ENCODE peak calls at places on chromosomes 6 and 20, in ten cellular contexts. I is HCT116, H is DND-41, L is mesendoderm, V is mucosa of descending colon, T is sigmoid colon, B is ovary, Q is tibial nerve, D is lower lobe of right lung, N is GM12878. U is an unnamed sample.

GRCh38 chr6:119100115-119100514 is 21.7 kb upstream of the FAM184A start:
- DNase-seq in I (no peak), H (no peak), L (no peak), V (no peak), T (no peak), B (no peak), Q (no peak), D (no peak), N (no peak), U (peak; percentile 65)

GRCh38 chr6:1545654-1546053 is 64.1 kb upstream of the FOXC1 start:
- DNase-seq in I (no peak), H (no peak), L (no peak), V (no peak), T (no peak), B (no peak), Q (no peak), D (no peak), N (no peak), U (no peak)

GRCh38 chr6:166236586-166236985 is 68.9 kb upstream of the TBXT start:
- DNase-seq in I (no peak), H (no peak), L (no peak), V (no peak), T (no peak), B (no peak), Q (no peak), D (peak; percentile 58), N (no peak), U (no peak)

GRCh38 chr20:47400685-47401084 is 44.2 kb upstream of the ZMYND8 start:
- DNase-seq in I (no peak), H (peak; percentile 33), L (peak; percentile 65), V (no peak), T (no peak), B (no peak), Q (no peak), D (no peak), N (no peak), U (no peak)

GRCh38 chr20:62524486-62524885 is 48.7 kb upstream of the GATA5 start:
- DNase-seq in I (no peak), H (no peak), L (peak; percentile 55), V (peak; percentile 12), T (no peak), B (no peak), Q (no peak), D (no peak), N (no peak), U (no peak)

GRCh38 chr20:53901064-53901463 is 169.3 kb downstream of the BCAS1 start:
- DNase-seq in I (no peak), H (no peak), L (no peak), V (peak; percentile 54), T (no peak), B (no peak), Q (no peak), D (no peak), N (no peak), U (peak; percentile 95)

GRCh38 chr6:103734016-103734415 is 1125.7 kb downstream of the HACE1 start:
- DNase-seq in I (no peak), H (no peak), L (peak; percentile 1), V (no peak), T (no peak), B (no peak), Q (no peak), D (no peak), N (no peak), U (no peak)

GRCh38 chr6:166314454-166314853 is 6.3 kb upstream of the PRR18 start:
- DNase-seq in I (no peak), H (no peak), L (no peak), V (no peak), T (no peak), B (no peak), Q (no peak), D (no peak), N (no peak), U (no peak)

GRCh38 chr6:13428528-13429405 is 58.6 kb downstream of the GFOD1 start:
- DNase-seq in I (no peak), H (no peak), L (peak; percentile 52), V (no peak), T (no peak), B (no peak), Q (no peak), D (no peak), N (peak; percentile 27), U (no peak)

GRCh38 chr20:24816907-24817306 is 132.2 kb upstream of the CST7 start:
- DNase-seq in I (no peak), H (no peak), L (no peak), V (no peak), T (no peak), B (no peak), Q (no peak), D (no peak), N (no peak), U (no peak)

GRCh38 chr6:77740380-77740779 is 87.5 kb downstream of the MEI4 start:
- DNase-seq in I (peak; percentile 19), H (no peak), L (no peak), V (peak; percentile 3), T (no peak), B (no peak), Q (no peak), D (no peak), N (no peak), U (peak; percentile 37)

GRCh38 chr6:119148102-119148824 is 69.8 kb upstream of the FAM184A start:
- DNase-seq in I (peak; percentile 62), H (peak; percentile 9), L (peak; percentile 84), V (peak; percentile 56), T (no peak), B (no peak), Q (no peak), D (no peak), N (no peak), U (peak; percentile 68)

GRCh38 chr6:93989630-93990029 is 570.3 kb upstream of the EPHA7 start:
- DNase-seq in I (no peak), H (no peak), L (no peak), V (no peak), T (no peak), B (no peak), Q (no peak), D (no peak), N (no peak), U (no peak)

DNA sequence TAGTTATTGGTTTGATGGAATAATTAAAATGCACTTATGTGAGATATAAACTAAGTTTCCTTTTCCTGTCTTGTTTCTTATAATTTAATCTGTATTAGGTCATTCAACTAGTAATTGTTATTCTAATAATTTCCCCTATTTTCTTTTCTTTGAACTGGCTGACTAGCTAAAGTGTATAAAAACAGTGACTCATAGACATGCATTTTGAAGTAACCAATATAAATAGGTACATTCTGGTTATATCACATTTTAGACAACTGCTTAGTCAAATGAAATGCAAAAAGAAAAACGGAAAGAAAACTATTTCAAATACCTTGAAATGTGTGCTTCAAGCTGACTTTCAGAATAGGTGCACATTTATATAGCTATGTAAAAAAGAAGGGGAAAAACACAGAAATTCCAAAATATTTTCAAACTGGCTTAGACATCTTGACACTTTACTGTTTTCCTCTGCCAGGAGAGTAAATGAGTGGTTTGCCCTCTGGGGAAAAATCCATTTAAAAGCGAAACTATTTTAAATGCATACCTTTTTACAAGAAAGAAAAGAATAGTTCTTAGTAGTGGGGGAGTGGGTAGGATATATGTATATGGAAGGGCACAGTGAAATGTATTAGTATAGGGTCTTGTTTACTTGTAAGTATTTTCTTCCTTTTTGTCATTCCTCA is 28.3 kb downstream of the KCNQ5 start:
- DNase-seq in I (no peak), H (no peak), L (no peak), V (no peak), T (no peak), B (no peak), Q (no peak), D (no peak), N (no peak), U (no peak)
- H3K4me3 ChIP-seq in I (no peak overlapping the region), H (no peak overlapping the region), L (no peak overlapping the region), V (no peak overlapping the region), T (no peak overlapping the region), B (no peak overlapping the region), Q (no peak overlapping the region), D (no peak overlapping the region), N (no peak overlapping the region), U (no peak overlapping the region)

GRCh38 chr6:144438103-144438502 is 153.0 kb downstream of the UTRN start:
- DNase-seq in I (no peak), H (no peak), L (no peak), V (no peak), T (no peak), B (no peak), Q (no peak), D (no peak), N (no peak), U (no peak)

GRCh38 chr6:144437105-144437504 is 152.0 kb downstream of the UTRN start:
- DNase-seq in I (no peak), H (no peak), L (no peak), V (no peak), T (no peak), B (no peak), Q (no peak), D (no peak), N (no peak), U (no peak)

GRCh38 chr6:144435602-144436426 is 150.7 kb downstream of the UTRN start:
- DNase-seq in I (no peak), H (no peak), L (no peak), V (no peak), T (no peak), B (no peak), Q (no peak), D (no peak), N (no peak), U (no peak)

GRCh38 chr6:144439016-144439415 is 153.9 kb downstream of the UTRN start:
- DNase-seq in I (no peak), H (no peak), L (no peak), V (no peak), T (no peak), B (no peak), Q (no peak), D (no peak), N (no peak), U (no peak)

GRCh38 chr6:144434308-144434990 is 149.3 kb downstream of the UTRN start:
- DNase-seq in I (no peak), H (no peak), L (peak; percentile 48), V (no peak), T (no peak), B (no peak), Q (no peak), D (no peak), N (no peak), U (no peak)
- H3K36me3 ChIP-seq in I (no peaks in the 10 kb centered on the region), H (peaks cover 71% of the 10 kb centered on the region), L (peaks cover 6% of the 10 kb centered on the region), V (peaks cover 4% of the 10 kb centered on the region), T (no peaks in the 10 kb centered on the region), B (no peaks in the 10 kb centered on the region), Q (no peaks in the 10 kb centered on the region), D (peaks cover 73% of the 10 kb centered on the region), N (peaks cover 1% of the 10 kb centered on the region), U (peaks cover 2% of the 10 kb centered on the region)

DNA sequence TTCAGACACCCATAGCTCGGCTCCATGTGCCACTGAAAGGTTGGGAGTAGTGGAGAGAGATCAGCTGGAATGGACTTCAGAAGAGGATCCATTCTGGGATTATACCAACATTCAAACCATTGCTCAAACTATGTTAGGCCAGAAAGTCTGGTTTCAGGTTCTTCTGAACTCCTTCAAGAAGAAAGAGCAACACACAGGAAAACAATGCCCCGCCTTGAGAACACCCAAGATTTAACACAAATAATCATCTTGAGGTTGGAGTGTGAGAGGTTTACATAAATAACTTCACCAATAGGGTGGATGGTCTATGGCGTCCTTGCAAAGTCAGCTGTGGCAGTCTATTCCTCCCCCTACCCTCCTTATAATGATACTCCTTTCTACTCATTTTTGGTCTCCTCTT is 211.6 kb upstream of the SUPT3H start:
- DNase-seq in I (no peak), H (no peak), L (no peak), V (no peak), T (no peak), B (no peak), Q (no peak), D (no peak), N (no peak), U (no peak)
- H3K4me1 ChIP-seq in I (peaks cover 25% of the 10 kb centered on the region), H (peaks cover 35% of the 10 kb centered on the region), L (peaks cover 2% of the 10 kb centered on the region), V (no peaks in the 10 kb centered on the region), T (no peaks in the 10 kb centered on the region), B (no peaks in the 10 kb centered on the region), Q (peaks cover 11% of the 10 kb centered on the region), D (no peaks in the 10 kb centered on the region), N (no peaks in the 10 kb centered on the region), U (no peaks in the 10 kb centered on the region)

GRCh38 chr6:57038906-57039305 is 7.6 kb upstream of the KIAA1586 start:
- DNase-seq in I (no peak), H (no peak), L (no peak), V (no peak), T (no peak), B (no peak), Q (no peak), D (no peak), N (no peak), U (no peak)
- H3K4me3 ChIP-seq in I (no peak overlapping the region), H (no peak overlapping the region), L (no peak overlapping the region), V (no peak overlapping the region), T (no peak overlapping the region), B (no peak overlapping the region), Q (no peak overlapping the region), D (no peak overlapping the region), N (no peak overlapping the region), U (no peak overlapping the region)